ENCODE peak calls at places on chromosomes 7 and 10, in six cellular contexts. A is psoas muscle, M is tibial nerve, U is AG04450, D is A549, F is NCI-H1436. R is an unnamed sample.
A peak's percentile ranks its signal among the peaks of the same experiment; 100 is the strongest.

GRCh38 chr7:133702078-133702477 is 425.1 kb upstream of the LRGUK start:
- DNase-seq in A (no peak), M (no peak), U (no peak), D (no peak), F (no peak), R (no peak)

GRCh38 chr7:20783716-20784310 is 2.9 kb downstream of the SP8 start:
- DNase-seq in A (no peak), M (no peak), U (no peak), D (no peak), F (no peak), R (no peak)

GRCh38 chr10:45059632-45060031 is 58.9 kb downstream of the ZNF22 start:
- DNase-seq in A (no peak), M (no peak), U (no peak), D (no peak), F (no peak), R (no peak)

GRCh38 chr10:100654835-100655759 is 90.3 kb upstream of the PAX2 start:
- DNase-seq in A (no peak), M (no peak), U (no peak), D (no peak), F (no peak), R (no peak)

GRCh38 chr10:34647848-34648247 is 167.2 kb downstream of the PARD3 start:
- DNase-seq in A (no peak), M (no peak), U (no peak), D (no peak), F (no peak), R (no peak)

GRCh38 chr7:134553976-134554375 is 5.1 kb downstream of the AKR1B15 start:
- DNase-seq in A (no peak), M (no peak), U (no peak), D (no peak), F (no peak), R (no peak)

GRCh38 chr10:99888623-99889022 is 106.2 kb downstream of the ABCC2 start:
- DNase-seq in A (no peak), M (no peak), U (no peak), D (no peak), F (no peak), R (no peak)

GRCh38 chr7:11737723-11738122 is 94.3 kb downstream of the THSD7A start:
- DNase-seq in A (no peak), M (no peak), U (no peak), D (no peak), F (no peak), R (no peak)

GRCh38 chr10:131024259-131025131 is 287.0 kb downstream of the TCERG1L start:
- DNase-seq in A (no peak), M (no peak), U (no peak), D (no peak), F (no peak), R (no peak)

GRCh38 chr7:22700559-22701002 is 26.4 kb upstream of the IL6 start:
- DNase-seq in A (no peak), M (no peak), U (no peak), D (no peak), F (no peak), R (no peak)

GRCh38 chr10:72691470-72692056 is 380 bp upstream of the MCU start:
- DNase-seq in A (no peak), M (no peak), U (no peak), D (peak; percentile 93), F (peak; percentile 94), R (no peak)

GRCh38 chr7:78673272-78673671 is 780.2 kb downstream of the MAGI2 start:
- DNase-seq in A (no peak), M (no peak), U (no peak), D (no peak), F (no peak), R (no peak)

GRCh38 chr10:14144491-14144890 is 186.2 kb downstream of the FRMD4A start:
- DNase-seq in A (no peak), M (no peak), U (no peak), D (no peak), F (no peak), R (no peak)

GRCh38 chr10:43069597-43069996 is 7.3 kb upstream of the RET start:
- DNase-seq in A (no peak), M (no peak), U (no peak), D (no peak), F (no peak), R (no peak)

GRCh38 chr7:99930376-99930775 is 956 bp upstream of the GJC3 start:
- DNase-seq in A (no peak), M (no peak), U (no peak), D (no peak), F (no peak), R (no peak)

GRCh38 chr10:20041931-20042330 is 225.7 kb downstream of the PLXDC2 start:
- DNase-seq in A (no peak), M (no peak), U (no peak), D (no peak), F (no peak), R (no peak)

GRCh38 chr7:27149817-27150567 is 2.4 kb downstream of the HOXA3 start:
- DNase-seq in A (no peak), M (no peak), U (no peak), D (no peak), F (no peak), R (no peak)

GRCh38 chr10:3869036-3869435 is 84.0 kb upstream of the KLF6 start:
- DNase-seq in A (no peak), M (no peak), U (no peak), D (no peak), F (no peak), R (no peak)

GRCh38 chr10:4013651-4014085 is 228.7 kb upstream of the KLF6 start:
- DNase-seq in A (no peak), M (no peak), U (no peak), D (no peak), F (no peak), R (no peak)

GRCh38 chr10:116826803-116827202 is 22.5 kb upstream of the ENO4 start:
- DNase-seq in A (no peak), M (no peak), U (no peak), D (no peak), F (no peak), R (no peak)

GRCh38 chr10:105837951-105838350 is 1196.9 kb downstream of the SORCS3 start:
- DNase-seq in A (no peak), M (no peak), U (no peak), D (no peak), F (no peak), R (no peak)

GRCh38 chr10:7314068-7314646 is 96.7 kb downstream of the SFMBT2 start:
- DNase-seq in A (no peak), M (no peak), U (no peak), D (no peak), F (no peak), R (peak; percentile 23)

GRCh38 chr7:13262929-13263530 is 575.6 kb downstream of the ARL4A start:
- DNase-seq in A (no peak), M (no peak), U (peak; percentile 24), D (peak; percentile 13), F (peak; percentile 17), R (peak; percentile 56)

GRCh38 chr7:43591551-43592180 is 8.8 kb downstream of the STK17A start:
- DNase-seq in A (no peak), M (no peak), U (no peak), D (no peak), F (no peak), R (no peak)

GRCh38 chr10:79446451-79447020 is 1.1 kb upstream of the ZCCHC24 start:
- DNase-seq in A (peak; percentile 79), M (no peak), U (no peak), D (peak; percentile 18), F (no peak), R (peak; percentile 86)

GRCh38 chr7:17166824-17167379 is 131.6 kb upstream of the AHR start:
- DNase-seq in A (no peak), M (no peak), U (no peak), D (no peak), F (no peak), R (no peak)

GRCh38 chr10:11489591-11489990 is 121.9 kb downstream of the USP6NL start:
- DNase-seq in A (no peak), M (no peak), U (no peak), D (no peak), F (no peak), R (no peak)

GRCh38 chr10:77849039-77849664 is 77.4 kb downstream of the DLG5 start:
- DNase-seq in A (no peak), M (no peak), U (no peak), D (no peak), F (peak; percentile 3), R (peak; percentile 72)

GRCh38 chr10:16943301-16944080 is 126.3 kb upstream of the RSU1 start:
- DNase-seq in A (no peak), M (no peak), U (no peak), D (no peak), F (no peak), R (no peak)

GRCh38 chr10:76172020-76172419 is 740.6 kb downstream of the LRMDA start:
- DNase-seq in A (no peak), M (no peak), U (no peak), D (no peak), F (no peak), R (no peak)

GRCh38 chr10:73168486-73168844 is 546 bp downstream of the FAM149B1 start:
- DNase-seq in A (no peak), M (no peak), U (no peak), D (peak; percentile 68), F (no peak), R (no peak)

GRCh38 chr10:74167443-74167842 is 16.4 kb downstream of the ADK start:
- DNase-seq in A (no peak), M (no peak), U (no peak), D (no peak), F (no peak), R (no peak)

GRCh38 chr10:24952701-24953349 is 419 bp upstream of the PRTFDC1 start:
- DNase-seq in A (peak; percentile 49), M (peak; percentile 35), U (no peak), D (peak; percentile 57), F (peak; percentile 77), R (peak; percentile 80)

GRCh38 chr7:17682586-17682985 is 257.7 kb downstream of the SNX13 start:
- DNase-seq in A (no peak), M (no peak), U (no peak), D (no peak), F (no peak), R (no peak)

GRCh38 chr10:11131112-11131639 is 113.5 kb downstream of the CELF2 start:
- DNase-seq in A (no peak), M (no peak), U (no peak), D (no peak), F (no peak), R (no peak)

GRCh38 chr7:7920481-7920880 is 48.1 kb upstream of the GLCCI1 start:
- DNase-seq in A (no peak), M (no peak), U (no peak), D (no peak), F (no peak), R (no peak)

GRCh38 chr10:23981520-23982309 is 227.2 kb upstream of the KIAA1217 start:
- DNase-seq in A (no peak), M (no peak), U (no peak), D (no peak), F (no peak), R (no peak)

GRCh38 chr10:116783011-116783655 is 40.8 kb upstream of the HSPA12A start:
- DNase-seq in A (no peak), M (no peak), U (no peak), D (no peak), F (no peak), R (no peak)

R was measured in K562.